ENCODE peak calls at places on chromosomes 1 and 21, in four cellular contexts. L is HepG2, S is K562, B is GM12878. Y is an unnamed sample.

GRCh38 chr1:61670016-61670415 is 54.9 kb downstream of the TM2D1 start:
- DNase-seq in B (no peak), S (no peak), L (no peak), Y (no peak)

GRCh38 chr21:38420140-38420539 is 78.1 kb downstream of the ERG start:
- DNase-seq in B (no peak), L (no peak), S (no peak), Y (no peak)

GRCh38 chr21:42056468-42056867 is 14.6 kb upstream of the UMODL1 start:
- DNase-seq in L (no peak), S (no peak), B (no peak), Y (no peak)

GRCh38 chr1:177862916-177863315 is 106.9 kb downstream of the SEC16B start:
- DNase-seq in B (no peak), S (no peak), L (no peak), Y (no peak)

GRCh38 chr21:43808832-43809251 is 19.5 kb downstream of the RRP1 start:
- DNase-seq in S (no peak), B (no peak), L (no peak), Y (no peak)

GRCh38 chr1:243520831-243521230 is 265.0 kb downstream of the SDCCAG8 start:
- DNase-seq in B (no peak), S (no peak), L (peak; percentile 13), Y (no peak)

GRCh38 chr1:7770620-7770938 is 517 bp upstream of the VAMP3 start:
- DNase-seq in B (no peak), L (no peak), S (no peak), Y (no peak)

GRCh38 chr1:39142394-39143060 is 62.0 kb upstream of the MACF1 start:
- DNase-seq in B (no peak), L (no peak), S (no peak), Y (no peak)

GRCh38 chr21:35234725-35235124 is 185.6 kb upstream of the RUNX1 start:
- DNase-seq in B (peak; percentile 33), S (no peak), L (no peak), Y (no peak)

GRCh38 chr1:199463521-199464127 is 563.9 kb upstream of the NR5A2 start:
- DNase-seq in L (peak; percentile 20), S (no peak), B (peak; percentile 24), Y (peak; percentile 55)

GRCh38 chr1:29924017-29924431 is 687.7 kb downstream of the PTPRU start:
- DNase-seq in B (no peak), L (no peak), S (no peak), Y (no peak)

GRCh38 chr1:91045284-91045683 is 23.4 kb upstream of the ZNF644 start:
- DNase-seq in S (no peak), B (no peak), L (no peak), Y (no peak)

GRCh38 chr1:236978740-236979139 is 25.5 kb downstream of the MT1HL1 start:
- DNase-seq in S (no peak), B (no peak), L (no peak), Y (no peak)

GRCh38 chr1:66143661-66144060 is 351.0 kb downstream of the PDE4B start:
- DNase-seq in L (no peak), S (no peak), B (no peak), Y (no peak)

GRCh38 chr1:232655041-232655745 is 25.3 kb upstream of the SIPA1L2 start:
- DNase-seq in B (peak; percentile 26), L (no peak), S (no peak), Y (no peak)

GRCh38 chr1:79040424-79041089 is 34.0 kb upstream of the ADGRL4 start:
- DNase-seq in L (no peak), B (peak; percentile 23), S (no peak), Y (no peak)

GRCh38 chr1:40692429-40692905 is 963 bp downstream of the NFYC start:
- DNase-seq in S (no peak), L (peak; percentile 34), B (no peak), Y (no peak)

GRCh38 chr1:157878059-157878458 is 36.5 kb upstream of the CD5L start:
- DNase-seq in S (peak; percentile 11), B (no peak), L (peak; percentile 45), Y (peak; percentile 10)

GRCh38 chr1:230113605-230114241 is 46.7 kb downstream of the GALNT2 start:
- DNase-seq in B (no peak), L (no peak), S (no peak), Y (no peak)

GRCh38 chr1:3651939-3652537 is at the start of gene TP73:
- DNase-seq in L (no peak), B (no peak), S (peak; percentile 86), Y (peak; percentile 73)

GRCh38 chr1:49351744-49352143 is 575.1 kb upstream of the BEND5 start:
- DNase-seq in S (no peak), L (no peak), B (no peak), Y (no peak)

GRCh38 chr1:235648407-235648907 is 1.1 kb downstream of the GNG4 start:
- DNase-seq in S (no peak), L (no peak), B (no peak), Y (no peak)

GRCh38 chr1:20753589-20753988 is 21.1 kb upstream of the SH2D5 start:
- DNase-seq in S (no peak), L (no peak), B (no peak), Y (no peak)

DNA sequence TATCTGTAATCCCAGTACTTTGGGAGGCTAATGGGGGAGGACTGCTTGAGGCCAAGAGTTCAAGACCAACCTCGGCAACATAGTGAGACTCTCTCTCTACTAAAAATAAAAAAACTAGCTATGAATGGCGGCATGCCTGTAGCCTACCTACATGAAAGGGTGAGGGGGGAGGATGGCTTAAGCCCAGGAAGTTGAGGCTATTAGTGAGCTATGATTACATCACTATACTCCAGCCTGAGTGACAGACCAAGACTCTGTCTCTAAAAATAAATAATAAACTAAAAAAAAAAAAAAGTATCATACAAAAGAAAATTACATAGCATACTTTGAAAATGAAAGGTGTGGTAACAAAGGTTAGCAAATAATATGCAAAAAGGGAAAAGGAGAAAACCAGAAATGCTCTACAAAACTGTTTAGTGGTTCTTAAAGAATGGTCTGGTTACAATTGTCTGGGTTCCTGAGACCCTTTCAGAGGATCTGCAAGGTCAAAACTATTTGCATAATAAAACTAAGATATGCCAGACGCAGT is 19.0 kb upstream of the SH2D5 start:
- DNase-seq in B (no peak), S (no peak), L (no peak), Y (no peak)
- TF ChIP-seq SRF in B (no peak), S (no peak), L (no peak), Y (no peak)

GRCh38 chr1:44919387-44919786 is 67.0 kb downstream of the EIF2B3 start:
- DNase-seq in L (no peak), S (no peak), B (no peak), Y (no peak)
- TF ChIP-seq KDM1A in L (no peak), S (no peak), B (no peak), Y (no peak)

DNA sequence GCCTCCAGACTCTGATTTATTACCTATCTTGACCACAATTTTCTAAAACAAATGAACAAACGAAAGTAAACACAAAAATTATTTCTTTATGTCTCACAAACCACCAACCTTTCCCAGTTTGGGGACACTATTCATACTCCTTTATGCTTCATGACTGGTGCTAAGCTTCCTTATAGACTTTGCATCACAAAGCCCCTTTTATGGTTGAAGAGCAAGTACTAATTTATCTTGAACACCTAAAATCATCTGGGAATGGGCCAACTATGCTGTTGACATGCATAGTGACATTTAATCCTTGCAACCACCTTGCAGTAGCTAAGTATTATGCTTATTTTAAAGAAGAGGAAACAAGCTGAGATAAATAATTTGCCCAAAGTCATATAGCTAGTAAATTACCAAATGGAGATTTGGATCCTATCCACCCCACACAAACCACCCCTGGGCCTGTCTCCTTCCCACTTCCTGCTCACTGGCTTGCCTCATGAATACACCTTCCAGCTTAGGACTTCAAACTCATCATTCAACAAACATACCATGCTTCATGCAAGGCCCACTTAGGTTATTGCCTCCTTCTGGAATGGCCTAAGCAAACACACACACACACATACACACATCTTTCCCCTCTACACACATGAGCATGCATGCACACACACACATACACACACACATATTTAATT is 192.2 kb downstream of the PLPP3 start:
- DNase-seq in B (no peak), S (no peak), L (peak; percentile 36), Y (no peak)
- TF ChIP-seq SRF in B (no peak), S (no peak), L (no peak), Y (no peak)

GRCh38 chr1:224213438-224214119 is 30.5 kb downstream of the DEGS1 start:
- DNase-seq in B (no peak), L (no peak), S (peak; percentile 58), Y (peak; percentile 59)
- TF ChIP-seq KDM1A in B (no peak), L (no peak), S (peak; percentile 75), Y (no peak)

GRCh38 chr1:51303751-51304196 is 26.6 kb downstream of the TTC39A start:
- DNase-seq in B (peak; percentile 32), S (no peak), L (no peak), Y (no peak)
- TF ChIP-seq SRF in B (no peak), S (no peak), L (no peak), Y (no peak)

DNA sequence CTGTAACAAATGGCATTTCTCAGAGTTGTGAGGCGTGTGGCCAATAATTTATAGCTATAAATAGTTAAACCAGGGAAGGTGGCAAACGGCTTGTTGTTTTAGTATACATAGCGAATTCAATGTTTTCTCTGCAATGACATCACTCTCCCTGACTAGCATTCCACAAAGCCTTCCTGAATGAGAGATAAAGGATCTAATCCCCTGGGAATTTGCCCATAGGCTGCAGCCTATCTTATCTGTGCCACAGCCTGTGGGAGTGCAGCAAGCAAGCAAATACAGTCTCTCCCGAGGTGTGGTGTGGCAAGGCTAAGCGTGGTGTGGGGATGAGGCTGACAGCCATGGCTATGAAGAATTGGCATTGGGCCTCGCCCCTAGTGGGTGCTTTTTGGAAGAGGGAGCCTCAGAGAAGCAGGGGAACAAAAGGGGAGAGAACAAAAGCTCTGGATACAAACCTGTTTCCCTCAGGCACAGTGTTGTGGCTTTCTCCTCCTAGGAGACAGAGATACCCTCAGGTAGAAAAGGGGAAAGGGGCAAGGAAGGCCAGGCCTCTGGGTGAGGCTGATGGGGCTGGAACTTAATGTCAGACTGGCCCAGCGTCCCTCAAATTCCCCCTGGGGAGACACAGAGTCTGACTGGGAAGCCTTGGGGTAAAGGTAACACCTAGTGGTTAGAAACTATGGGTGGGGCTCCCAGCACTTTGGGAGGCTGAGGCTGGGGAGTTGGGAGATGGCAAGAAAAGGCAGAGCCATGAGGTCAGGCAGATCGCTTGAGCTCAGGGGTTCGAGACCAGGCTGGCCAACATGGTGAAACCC is 8.9 kb downstream of the TAGLN2 start:
- DNase-seq in B (no peak), S (no peak), L (peak; percentile 60), Y (no peak)
- TF ChIP-seq KDM1A in B (no peak), S (no peak), L (no peak), Y (no peak)

Y was measured in H1.